ENCODE peak calls at places on chromosomes 12 and 14, in nine cellular contexts. H is stomach; U is Peyer's patch; X is uterus; Q is hepatocyte; T is IMR-90; C is CD8-positive, alpha-beta T cell; A is left ventricle myocardium inferior; I is neuronal stem cell. N is an unnamed sample. For H3K4me1, the result is how much of the 10 kb centered on the place peaks cover.

GRCh38 chr12:51351913-51352532 is 5.5 kb upstream of the CELA1 start:
- DNase-seq in H (no peak), U (peak), X (no peak), Q (peak), T (peak), C (no peak), A (no peak), I (peak), N (no peak)

GRCh38 chr12:22687677-22688076 is 62.7 kb downstream of the ETNK1 start:
- DNase-seq in H (no peak), U (no peak), X (no peak), Q (no peak), T (peak), C (no peak), A (no peak), I (no peak), N (no peak)

GRCh38 chr12:130192667-130193345 is 30.5 kb downstream of the FZD10 start:
- DNase-seq in H (peak), U (no peak), X (no peak), Q (no peak), T (no peak), C (no peak), A (no peak), I (no peak), N (no peak)

GRCh38 chr12:89657090-89657489 is 51.5 kb downstream of the ATP2B1 start:
- DNase-seq in H (no peak), U (no peak), X (no peak), Q (no peak), T (no peak), C (no peak), A (no peak), I (no peak), N (no peak)

GRCh38 chr14:23582906-23583760 is 4.5 kb upstream of the JPH4 start:
- DNase-seq in H (peak), U (no peak), X (no peak), Q (no peak), T (no peak), C (no peak), A (no peak), I (no peak), N (no peak)

GRCh38 chr14:105847400-105847799 is 321.0 kb downstream of the TMEM121 start:
- DNase-seq in H (no peak), U (no peak), X (no peak), Q (no peak), T (no peak), C (no peak), A (no peak), I (no peak), N (peak)

GRCh38 chr14:104725772-104726548 is 1.9 kb downstream of the ADSS1 start:
- DNase-seq in H (no peak), U (no peak), X (no peak), Q (no peak), T (no peak), C (no peak), A (no peak), I (no peak), N (no peak)

GRCh38 chr14:91349481-91350074 is 68.0 kb downstream of the CCDC88C start:
- DNase-seq in H (no peak), U (no peak), X (no peak), Q (no peak), T (no peak), C (no peak), A (no peak), I (no peak), N (no peak)

GRCh38 chr12:2752676-2753371 is 41.9 kb upstream of the FKBP4 start:
- DNase-seq in H (peak), U (peak), X (peak), Q (peak), T (peak), C (peak), A (peak), I (peak), N (peak)

GRCh38 chr12:5166976-5167375 is 123.3 kb downstream of the KCNA5 start:
- DNase-seq in H (no peak), U (no peak), X (no peak), Q (peak), T (peak), C (no peak), A (no peak), I (no peak), N (no peak)

GRCh38 chr12:115691123-115691522 is 586.4 kb downstream of the MED13L start:
- DNase-seq in H (no peak), U (no peak), X (no peak), Q (peak), T (no peak), C (no peak), A (no peak), I (no peak), N (no peak)

GRCh38 chr12:110338754-110339153 is 57.7 kb downstream of the ATP2A2 start:
- DNase-seq in H (no peak), U (peak), X (no peak), Q (no peak), T (no peak), C (no peak), A (no peak), I (no peak), N (no peak)

GRCh38 chr14:71606064-71606463 is 326.2 kb upstream of the RGS6 start:
- DNase-seq in H (no peak), U (no peak), X (no peak), Q (no peak), T (no peak), C (no peak), A (no peak), I (no peak), N (no peak)

GRCh38 chr12:125340791-125341190 is 275.6 kb downstream of the AACS start:
- DNase-seq in H (no peak), U (no peak), X (no peak), Q (peak), T (peak), C (no peak), A (peak), I (no peak), N (no peak)

GRCh38 chr12:132488127-132489077 is 1.5 kb upstream of the FBRSL1 start:
- DNase-seq in H (no peak), U (peak), X (peak), Q (no peak), T (no peak), C (no peak), A (peak), I (no peak), N (peak)

GRCh38 chr14:28141662-28142061 is 624.9 kb upstream of the FOXG1 start:
- DNase-seq in H (no peak), U (no peak), X (no peak), Q (no peak), T (no peak), C (no peak), A (no peak), I (no peak), N (no peak)

GRCh38 chr14:103198429-103199140 is 75.3 kb downstream of the TNFAIP2 start:
- DNase-seq in H (no peak), U (peak), X (peak), Q (peak), T (peak), C (no peak), A (no peak), I (no peak), N (no peak)

GRCh38 chr12:25935355-25936144 is 22.9 kb upstream of the RASSF8 start:
- DNase-seq in H (no peak), U (no peak), X (no peak), Q (no peak), T (no peak), C (no peak), A (no peak), I (no peak), N (no peak)

GRCh38 chr12:106499628-106500027 is 83.2 kb upstream of the RFX4 start:
- DNase-seq in H (no peak), U (no peak), X (no peak), Q (no peak), T (no peak), C (no peak), A (no peak), I (no peak), N (no peak)

GRCh38 chr12:16272222-16272621 is 5.3 kb downstream of the SLC15A5 start:
- DNase-seq in H (no peak), U (no peak), X (no peak), Q (no peak), T (peak), C (no peak), A (no peak), I (no peak), N (no peak)

GRCh38 chr12:49865109-49865781 is 22.3 kb upstream of the BCDIN3D start:
- DNase-seq in H (no peak), U (no peak), X (no peak), Q (no peak), T (no peak), C (no peak), A (no peak), I (no peak), N (no peak)

GRCh38 chr12:126538888-126539287 is 1473.7 kb downstream of the AACS start:
- DNase-seq in H (no peak), U (no peak), X (no peak), Q (no peak), T (no peak), C (no peak), A (no peak), I (no peak), N (no peak)

GRCh38 chr12:65886996-65887395 is 62.7 kb downstream of the HMGA2 start:
- DNase-seq in H (no peak), U (no peak), X (no peak), Q (no peak), T (peak), C (no peak), A (no peak), I (no peak), N (no peak)

GRCh38 chr12:111699962-111700361 is 14.1 kb downstream of the ACAD10 start:
- DNase-seq in H (no peak), U (no peak), X (no peak), Q (no peak), T (no peak), C (no peak), A (no peak), I (no peak), N (no peak)

GRCh38 chr12:47813491-47814196 is 6.1 kb downstream of the HDAC7 start:
- DNase-seq in H (no peak), U (peak), X (no peak), Q (no peak), T (no peak), C (no peak), A (no peak), I (peak), N (peak)

GRCh38 chr12:47236109-47236714 is 156.5 kb upstream of the AMIGO2 start:
- DNase-seq in H (no peak), U (no peak), X (no peak), Q (no peak), T (peak), C (no peak), A (no peak), I (no peak), N (no peak)

GRCh38 chr12:110536834-110537604 is 34.9 kb downstream of the RAD9B start:
- DNase-seq in H (no peak), U (no peak), X (no peak), Q (no peak), T (peak), C (no peak), A (no peak), I (no peak), N (no peak)

GRCh38 chr14:92160619-92161018 is 38.9 kb downstream of the CPSF2 start:
- DNase-seq in H (no peak), U (no peak), X (no peak), Q (no peak), T (peak), C (no peak), A (no peak), I (no peak), N (no peak)

GRCh38 chr12:105783983-105784947 is 354.5 kb downstream of the NUAK1 start:
- DNase-seq in H (no peak), U (no peak), X (no peak), Q (no peak), T (no peak), C (no peak), A (no peak), I (no peak), N (no peak)

GRCh38 chr14:22456986-22457594 is 131.9 kb downstream of the DAD1 start:
- DNase-seq in H (no peak), U (no peak), X (no peak), Q (no peak), T (no peak), C (no peak), A (no peak), I (no peak), N (no peak)

GRCh38 chr14:22462923-22463322 is 126.1 kb downstream of the DAD1 start:
- DNase-seq in H (no peak), U (no peak), X (no peak), Q (no peak), T (no peak), C (no peak), A (no peak), I (no peak), N (no peak)

GRCh38 chr14:22458737-22459136 is 130.3 kb downstream of the DAD1 start:
- DNase-seq in H (no peak), U (no peak), X (no peak), Q (no peak), T (no peak), C (no peak), A (no peak), I (no peak), N (no peak)

GRCh38 chr14:22463763-22464173 is 125.3 kb downstream of the DAD1 start:
- DNase-seq in H (peak), U (no peak), X (no peak), Q (no peak), T (no peak), C (no peak), A (peak), I (no peak), N (no peak)

DNA sequence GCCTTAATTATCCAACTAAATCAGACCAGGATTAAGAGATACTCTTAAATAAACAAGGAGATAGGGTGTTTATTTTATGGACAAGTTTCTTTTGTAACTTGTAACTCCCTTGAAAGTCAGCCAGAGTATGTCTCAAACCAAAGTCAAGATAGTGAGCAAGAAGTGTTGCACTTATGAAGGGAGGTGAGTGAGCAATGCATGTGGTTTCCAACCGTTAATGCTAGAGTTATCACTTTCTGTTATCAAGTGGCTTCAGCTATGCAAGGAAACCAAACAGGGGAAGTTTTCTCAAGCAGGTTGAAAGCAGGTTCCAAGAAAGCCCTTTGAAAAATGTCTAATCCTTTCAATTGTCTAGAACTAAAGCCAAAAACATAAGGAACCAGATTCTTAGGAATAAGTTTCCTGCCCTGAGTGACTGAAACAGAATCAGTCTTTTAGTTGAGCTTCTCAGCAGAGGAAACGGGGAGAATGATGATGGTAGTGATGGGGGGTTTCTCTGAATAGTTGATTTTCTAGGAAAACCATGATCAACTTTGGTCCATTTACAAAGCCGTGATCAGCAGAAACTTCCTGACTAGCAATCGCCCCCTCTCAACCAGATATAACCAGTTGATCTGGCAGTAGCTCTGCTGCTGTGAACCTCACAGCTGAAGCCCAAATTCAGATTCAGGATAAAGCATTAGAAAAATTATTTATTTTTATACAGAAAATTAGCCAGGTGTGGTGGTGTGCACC is 128.4 kb downstream of the DAD1 start:
- DNase-seq in H (no peak), U (no peak), X (no peak), Q (no peak), T (peak), C (no peak), A (no peak), I (no peak), N (no peak)
- H3K27ac ChIP-seq in H (no peak), U (no peak), X (no peak), Q (no peak), T (no peak), C (no peak), A (no peak), I (no peak), N (no peak)

GRCh38 chr12:124034297-124034696 is 61.3 kb downstream of the ZNF664 start:
- DNase-seq in H (no peak), U (no peak), X (no peak), Q (no peak), T (no peak), C (no peak), A (no peak), I (no peak), N (no peak)
- H3K4me1 ChIP-seq in H (under half), U (under half), X (under half), Q (under half), T (under half), C (under half), A (under half), I (under half), N (under half)

GRCh38 chr12:118304093-118304492 is 68.6 kb downstream of the TAOK3 start:
- DNase-seq in H (no peak), U (no peak), X (no peak), Q (no peak), T (no peak), C (no peak), A (no peak), I (no peak), N (no peak)

GRCh38 chr12:118311666-118312065 is 61.0 kb downstream of the TAOK3 start:
- DNase-seq in H (no peak), U (no peak), X (no peak), Q (no peak), T (no peak), C (no peak), A (no peak), I (no peak), N (no peak)

GRCh38 chr12:118302053-118302452 is 70.7 kb downstream of the TAOK3 start:
- DNase-seq in H (no peak), U (no peak), X (no peak), Q (no peak), T (peak), C (no peak), A (no peak), I (no peak), N (no peak)

GRCh38 chr12:118310320-118310719 is 62.4 kb downstream of the TAOK3 start:
- DNase-seq in H (no peak), U (no peak), X (no peak), Q (no peak), T (no peak), C (no peak), A (no peak), I (no peak), N (no peak)

DNA sequence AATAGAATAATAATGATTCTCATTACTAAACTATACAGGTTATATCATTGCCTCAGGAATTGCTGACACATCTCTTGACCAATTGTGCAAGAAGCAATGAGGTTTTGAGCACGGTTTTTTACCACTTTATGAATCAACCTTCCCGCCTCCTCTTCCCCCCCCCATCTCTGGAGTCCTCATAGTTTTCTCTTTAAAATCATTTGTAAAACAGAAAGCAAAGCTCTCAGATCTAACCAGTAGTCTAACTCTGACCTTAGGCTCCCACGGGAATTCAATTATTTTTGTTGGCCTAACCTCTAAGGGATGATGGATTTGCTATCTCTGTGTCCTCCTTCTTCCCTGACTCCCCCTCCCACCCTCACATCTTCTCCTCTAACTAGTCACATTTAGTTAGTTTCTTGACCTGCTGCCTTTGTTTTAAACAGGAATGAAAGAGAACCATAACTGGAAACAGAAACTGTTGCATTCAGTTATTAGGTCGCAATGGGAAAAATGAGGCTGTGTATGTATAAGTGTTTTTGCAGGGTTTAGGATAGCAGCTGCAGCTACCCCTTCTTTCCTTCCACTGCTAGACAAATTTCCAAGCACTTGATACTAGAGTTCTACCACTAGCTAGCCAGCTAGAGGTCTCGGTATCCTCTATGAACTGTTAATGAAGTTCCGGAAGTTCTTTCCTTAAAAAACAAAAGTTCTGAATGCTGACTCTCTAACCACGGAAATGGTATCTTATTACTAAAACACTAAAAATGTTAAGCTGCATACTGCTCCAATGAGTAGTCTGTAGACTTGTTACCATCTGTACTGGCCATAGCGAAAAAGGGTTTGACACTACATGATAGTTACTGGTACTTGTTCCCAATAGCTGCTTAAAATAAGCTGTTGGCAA is 65.4 kb downstream of the TAOK3 start:
- DNase-seq in H (no peak), U (no peak), X (peak), Q (no peak), T (peak), C (no peak), A (no peak), I (no peak), N (no peak)
- H3K27ac ChIP-seq in H (peak), U (peak), X (peak), Q (no peak), T (peak), C (no peak), A (peak), I (no peak), N (peak)

GRCh38 chr14:37697489-37698121 is 102.2 kb downstream of the TTC6 start:
- DNase-seq in H (no peak), U (no peak), X (no peak), Q (peak), T (peak), C (no peak), A (no peak), I (no peak), N (no peak)
- H3K4me1 ChIP-seq in H (under half), U (under half), X (under half), Q (under half), T (under half), C (under half), A (under half), I (under half), N (under half)

GRCh38 chr12:93469386-93469785 is 2.1 kb downstream of the MRPL42 start:
- DNase-seq in H (no peak), U (no peak), X (no peak), Q (no peak), T (no peak), C (no peak), A (no peak), I (no peak), N (no peak)

GRCh38 chr12:93466625-93467350 is 526 bp upstream of the MRPL42 start:
- DNase-seq in H (no peak), U (no peak), X (peak), Q (no peak), T (no peak), C (no peak), A (no peak), I (no peak), N (no peak)

GRCh38 chr12:93467351-93468007 is at the start of gene MRPL42:
- DNase-seq in H (peak), U (peak), X (peak), Q (peak), T (peak), C (peak), A (peak), I (peak), N (peak)

GRCh38 chr12:93468008-93468371 is 676 bp downstream of the MRPL42 start:
- DNase-seq in H (no peak), U (no peak), X (no peak), Q (no peak), T (no peak), C (no peak), A (no peak), I (no peak), N (no peak)
- H3K27ac ChIP-seq in H (peak), U (peak), X (peak), Q (peak), T (peak), C (peak), A (peak), I (no peak), N (no peak)

N was measured in kidney.